ENCODE peak calls at places on chromosomes 7 and 10, in five cellular contexts. U, H, P, Z and B are unnamed samples.

GRCh38 chr7:51757960-51758359 is 441.4 kb upstream of the COBL start:
- DNase-seq in U (no peak), H (no peak), P (no peak), Z (no peak), B (no peak)

GRCh38 chr7:2508327-2509231 is 11.0 kb upstream of the LFNG start:
- DNase-seq in U (no peak), H (peak), P (peak), Z (peak), B (no peak)

GRCh38 chr10:27621441-27621840 is 117.3 kb downstream of the RAB18 start:
- DNase-seq in U (no peak), H (peak), P (no peak), Z (no peak), B (no peak)

GRCh38 chr10:35585903-35586535 is 19.1 kb upstream of the GJD4 start:
- DNase-seq in U (no peak), H (no peak), P (no peak), Z (no peak), B (no peak)

GRCh38 chr10:21925851-21926250 is 77.7 kb downstream of the DNAJC1 start:
- DNase-seq in U (no peak), H (no peak), P (no peak), Z (no peak), B (no peak)

GRCh38 chr10:17235136-17235535 is 7.1 kb downstream of the VIM start:
- DNase-seq in U (no peak), H (no peak), P (no peak), Z (no peak), B (no peak)

GRCh38 chr10:71314028-71314693 is 4.9 kb upstream of the SLC29A3 start:
- DNase-seq in U (no peak), H (peak), P (peak), Z (peak), B (no peak)

GRCh38 chr10:88515235-88515634 is 67.9 kb downstream of the RNLS start:
- DNase-seq in U (no peak), H (no peak), P (no peak), Z (no peak), B (no peak)

GRCh38 chr7:156104501-156105336 is 292.5 kb upstream of the SHH start:
- DNase-seq in U (no peak), H (no peak), P (no peak), Z (no peak), B (no peak)

GRCh38 chr7:138449580-138449979 is 10.5 kb upstream of the TRIM24 start:
- DNase-seq in U (no peak), H (no peak), P (no peak), Z (no peak), B (no peak)

GRCh38 chr10:120738658-120739057 is 112.5 kb upstream of the WDR11 start:
- DNase-seq in U (no peak), H (no peak), P (no peak), Z (no peak), B (peak)

GRCh38 chr10:71036279-71036535 is 147.8 kb upstream of the PCBD1 start:
- DNase-seq in U (no peak), H (no peak), P (no peak), Z (no peak), B (no peak)

GRCh38 chr7:139914861-139915300 is 85.8 kb downstream of the TBXAS1 start:
- DNase-seq in U (no peak), H (no peak), P (no peak), Z (no peak), B (no peak)

GRCh38 chr10:24313233-24313632 is 104.3 kb downstream of the KIAA1217 start:
- DNase-seq in U (no peak), H (no peak), P (no peak), Z (no peak), B (no peak)

GRCh38 chr7:73984481-73985205 is 43.3 kb upstream of the ELN start:
- DNase-seq in U (no peak), H (no peak), P (no peak), Z (no peak), B (no peak)

GRCh38 chr7:68317476-68317875 is 1280.8 kb upstream of the AUTS2 start:
- DNase-seq in U (no peak), H (no peak), P (no peak), Z (no peak), B (no peak)

GRCh38 chr10:125235093-125236069 is 75.0 kb upstream of the CTBP2 start:
- DNase-seq in U (no peak), H (no peak), P (no peak), Z (no peak), B (no peak)

GRCh38 chr7:112995091-112995824 is 91.4 kb downstream of the GPR85 start:
- DNase-seq in U (peak), H (peak), P (peak), Z (no peak), B (peak)

GRCh38 chr10:113225364-113225763 is 275.3 kb downstream of the TCF7L2 start:
- DNase-seq in U (no peak), H (no peak), P (no peak), Z (no peak), B (no peak)

GRCh38 chr10:74556072-74556705 is 270.2 kb upstream of the KAT6B start:
- DNase-seq in U (no peak), H (no peak), P (no peak), Z (no peak), B (no peak)

GRCh38 chr10:71648595-71649320 is 70.8 kb downstream of the C10orf105 start:
- DNase-seq in U (no peak), H (no peak), P (no peak), Z (no peak), B (no peak)

GRCh38 chr7:45973725-45974532 is 52.9 kb upstream of the IGFBP3 start:
- DNase-seq in U (no peak), H (no peak), P (peak), Z (no peak), B (no peak)

GRCh38 chr10:3754727-3755439 is 30.1 kb downstream of the KLF6 start:
- DNase-seq in U (peak), H (peak), P (peak), Z (no peak), B (peak)

GRCh38 chr10:91051834-91052233 is 130.9 kb upstream of the ANKRD1 start:
- DNase-seq in U (no peak), H (no peak), P (peak), Z (no peak), B (no peak)

GRCh38 chr10:46523881-46524470 is 32.5 kb downstream of the GPRIN2 start:
- DNase-seq in U (no peak), H (no peak), P (peak), Z (no peak), B (peak)